ENCODE peak calls at places on chromosome 5, in ten cellular contexts. S, M, D, Q, F, G, O, Z, K and I are unnamed samples.

GRCh38 chr5:149379177-149379761 is at the start of gene IL17B:
- DNase-seq in S (no peak), M (no peak), D (no peak), Q (no peak), F (no peak), G (no peak), O (no peak), Z (no peak), K (no peak), I (no peak)

GRCh38 chr5:159780246-159780645 is 136.0 kb upstream of the ADRA1B start:
- DNase-seq in S (no peak), M (no peak), D (peak), Q (no peak), F (no peak), G (no peak), O (no peak), Z (no peak), K (no peak), I (no peak)

GRCh38 chr5:111415053-111415452 is 97.3 kb downstream of the STARD4 start:
- DNase-seq in S (no peak), M (no peak), D (no peak), Q (no peak), F (no peak), G (no peak), O (no peak), Z (no peak), K (no peak), I (no peak)

GRCh38 chr5:147084702-147085101 is 150.1 kb upstream of the STK32A start:
- DNase-seq in S (no peak), M (peak), D (no peak), Q (no peak), F (no peak), G (no peak), O (no peak), Z (peak), K (no peak), I (peak)

GRCh38 chr5:171629221-171630005 is 156.2 kb upstream of the SMIM23 start:
- DNase-seq in S (peak), M (no peak), D (no peak), Q (no peak), F (no peak), G (no peak), O (no peak), Z (no peak), K (no peak), I (no peak)

GRCh38 chr5:19496056-19496455 is 491.9 kb downstream of the CDH18 start:
- DNase-seq in S (peak), M (no peak), D (no peak), Q (no peak), F (no peak), G (no peak), O (no peak), Z (no peak), K (no peak), I (no peak)

GRCh38 chr5:137152616-137153015 is 346.5 kb downstream of the SPOCK1 start:
- DNase-seq in S (no peak), M (no peak), D (no peak), Q (no peak), F (no peak), G (no peak), O (no peak), Z (no peak), K (no peak), I (no peak)

GRCh38 chr5:68192679-68193060 is 22.9 kb upstream of the PIK3R1 start:
- DNase-seq in S (no peak), M (no peak), D (no peak), Q (no peak), F (no peak), G (no peak), O (no peak), Z (no peak), K (no peak), I (no peak)

GRCh38 chr5:132427285-132428146 is 58.0 kb downstream of the SLC22A5 start:
- DNase-seq in S (no peak), M (peak), D (peak), Q (no peak), F (peak), G (peak), O (peak), Z (no peak), K (peak), I (no peak)

GRCh38 chr5:155094455-155094854 is 80.9 kb downstream of the KIF4B start:
- DNase-seq in S (peak), M (no peak), D (no peak), Q (no peak), F (no peak), G (no peak), O (no peak), Z (no peak), K (no peak), I (no peak)

GRCh38 chr5:2783223-2783622 is 31.7 kb upstream of the IRX2 start:
- DNase-seq in S (no peak), M (no peak), D (no peak), Q (no peak), F (no peak), G (no peak), O (no peak), Z (no peak), K (no peak), I (no peak)

GRCh38 chr5:83095973-83096539 is 18.7 kb downstream of the XRCC4 start:
- DNase-seq in S (peak), M (no peak), D (peak), Q (peak), F (no peak), G (no peak), O (no peak), Z (no peak), K (no peak), I (no peak)

GRCh38 chr5:15021286-15022046 is 149.9 kb upstream of the ANKH start:
- DNase-seq in S (peak), M (no peak), D (peak), Q (peak), F (no peak), G (no peak), O (no peak), Z (no peak), K (no peak), I (no peak)

GRCh38 chr5:98065261-98065909 is 708.1 kb upstream of the RGMB start:
- DNase-seq in S (no peak), M (no peak), D (peak), Q (no peak), F (no peak), G (no peak), O (no peak), Z (no peak), K (no peak), I (no peak)

GRCh38 chr5:106584268-106584667 is 1086.5 kb downstream of the EFNA5 start:
- DNase-seq in S (peak), M (no peak), D (no peak), Q (no peak), F (no peak), G (no peak), O (no peak), Z (no peak), K (no peak), I (no peak)